ENCODE peak calls at places on chromosome 20, in five cellular contexts. N is endothelial cell; S is cardiac fibroblast; X is AG08396; J is stimulated activated CD4-positive, alpha-beta T cell treated with anti-CD3 and anti-CD28 coated beads, TNF-alpha, amount 100 ng/mL, for 4 hours. D is an unnamed sample.
A peak's percentile ranks its signal among the peaks of the same experiment; 100 is the strongest.

GRCh38 chr20:58906111-58906510 is 53.6 kb downstream of the GNAS start:
- DNase-seq in N (no peak), S (no peak), X (no peak), J (no peak), D (no peak)

GRCh38 chr20:8153281-8153908 is 21.3 kb downstream of the PLCB1 start:
- DNase-seq in N (no peak), S (peak; percentile 59), X (no peak), J (no peak), D (no peak)

GRCh38 chr20:44768256-44768655 is 22.6 kb downstream of the KCNK15 start:
- DNase-seq in N (no peak), S (no peak), X (no peak), J (no peak), D (no peak)

GRCh38 chr20:47272893-47273590 is 83.5 kb downstream of the ZMYND8 start:
- DNase-seq in N (peak; percentile 66), S (peak; percentile 87), X (peak; percentile 56), J (no peak), D (no peak)

GRCh38 chr20:3374296-3374695 is 33.2 kb downstream of the DNAAF9 start:
- DNase-seq in N (no peak), S (no peak), X (no peak), J (no peak), D (no peak)

GRCh38 chr20:32285621-32286334 is 8.3 kb downstream of the KIF3B start:
- DNase-seq in N (no peak), S (peak; percentile 37), X (no peak), J (no peak), D (peak; percentile 8)

GRCh38 chr20:25274481-25274880 is 26.6 kb downstream of the PYGB start:
- DNase-seq in N (no peak), S (no peak), X (no peak), J (no peak), D (no peak)

GRCh38 chr20:9407805-9408421 is 106.5 kb upstream of the LAMP5 start:
- DNase-seq in N (peak; percentile 74), S (peak; percentile 84), X (peak; percentile 65), J (peak; percentile 2), D (peak; percentile 44)

GRCh38 chr20:64233725-64234124 is 21.8 kb upstream of the PCMTD2 start:
- DNase-seq in N (no peak), S (no peak), X (no peak), J (no peak), D (no peak)

D was measured in occipital lobe.